ENCODE peak calls at places on chromosomes 11 and 22, in nine cellular contexts. B is fibroblast of pulmonary artery, O is IMR-90, F is fibroblast of mammary gland, N is iPS DF 6.9, H is SK-N-SH, J is transverse colon, S is colonic mucosa, Y is astrocyte. D is an unnamed sample.

GRCh38 chr11:110090466-110091026 is 2.6 kb upstream of the ZC3H12C start:
- DNase-seq in B (no peak), O (no peak), F (no peak), N (no peak), H (no peak), J (no peak), S (no peak), Y (no peak), D (no peak)

GRCh38 chr22:48432721-48433518 is 1394.8 kb downstream of the BRD1 start:
- DNase-seq in B (no peak), O (no peak), F (no peak), N (no peak), H (no peak), J (no peak), S (no peak), Y (no peak), D (no peak)

GRCh38 chr22:30600925-30601324 is 6.0 kb upstream of the TCN2 start:
- DNase-seq in B (no peak), O (no peak), F (no peak), N (no peak), H (no peak), J (no peak), S (no peak), Y (no peak), D (no peak)

GRCh38 chr11:1461806-1462455 is 24.6 kb downstream of the MOB2 start:
- DNase-seq in B (no peak), O (no peak), F (no peak), N (no peak), H (no peak), J (no peak), S (no peak), Y (no peak), D (no peak)

GRCh38 chr22:37275134-37275533 is 7.2 kb upstream of the CYTH4 start:
- DNase-seq in B (no peak), O (no peak), F (no peak), N (no peak), H (no peak), J (no peak), S (no peak), Y (no peak), D (peak)

GRCh38 chr11:122661182-122661945 is 5.8 kb downstream of the UBASH3B start:
- DNase-seq in B (no peak), O (peak), F (no peak), N (no peak), H (no peak), J (no peak), S (no peak), Y (peak), D (no peak)

GRCh38 chr11:19934828-19935259 is 222.2 kb downstream of the NAV2 start:
- DNase-seq in B (peak), O (peak), F (peak), N (no peak), H (no peak), J (no peak), S (no peak), Y (peak), D (no peak)

GRCh38 chr11:102390667-102391449 is 43.8 kb downstream of the BIRC2 start:
- DNase-seq in B (peak), O (peak), F (peak), N (peak), H (peak), J (peak), S (peak), Y (peak), D (peak)

GRCh38 chr11:3037041-3037944 is 19.9 kb downstream of the CARS1 start:
- DNase-seq in B (peak), O (peak), F (peak), N (no peak), H (peak), J (peak), S (peak), Y (peak), D (peak)

GRCh38 chr11:695606-696381 is at the start of gene TMEM80:
- DNase-seq in B (peak), O (peak), F (peak), N (peak), H (peak), J (peak), S (peak), Y (peak), D (peak)

GRCh38 chr11:35875466-35875865 is 68.4 kb upstream of the LDLRAD3 start:
- DNase-seq in B (no peak), O (no peak), F (no peak), N (no peak), H (no peak), J (no peak), S (no peak), Y (no peak), D (no peak)

DNA sequence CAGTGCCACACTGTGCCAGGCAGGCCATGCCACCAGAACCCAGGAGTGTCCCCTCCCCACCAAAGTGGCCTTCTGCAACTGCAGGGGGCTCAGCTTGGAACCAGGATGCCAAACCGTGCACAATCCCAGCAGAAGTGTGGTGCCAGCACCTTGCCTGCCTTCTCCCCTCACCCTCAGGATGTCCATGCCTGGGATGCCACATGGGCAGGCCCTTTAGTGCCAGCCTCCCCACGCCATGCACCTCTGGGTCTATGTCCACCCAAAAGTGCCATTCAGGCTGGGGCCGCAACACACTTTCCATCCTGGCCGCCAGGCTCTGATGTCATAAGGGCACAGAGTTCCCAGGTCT is 8.7 kb upstream of the TBC1D22A start:
- DNase-seq in B (no peak), O (no peak), F (no peak), N (no peak), H (no peak), J (no peak), S (no peak), Y (no peak), D (no peak)
- H3K4me3 ChIP-seq in B (no peak), O (no peak), F (no peak), N (no peak), H (no peak), J (no peak), S (no peak), Y (no peak), D (no peak)

GRCh38 chr11:57777969-57778317 is 16.3 kb downstream of the CTNND1 start:
- DNase-seq in B (peak), O (no peak), F (no peak), N (no peak), H (no peak), J (peak), S (peak), Y (no peak), D (peak)
- H3K4me3 ChIP-seq in B (peak), O (peak), F (no peak), N (no peak), H (peak), J (peak), S (no peak), Y (peak), D (peak)

GRCh38 chr11:94401773-94402265 is 600 bp upstream of the GPR83 start:
- DNase-seq in B (no peak), O (no peak), F (no peak), N (no peak), H (no peak), J (no peak), S (no peak), Y (no peak), D (no peak)
- H3K4me3 ChIP-seq in B (peak), O (peak), F (peak), N (peak), H (peak), J (no peak), S (no peak), Y (peak), D (peak)

GRCh38 chr22:19606332-19607197 is 82.4 kb upstream of the CLDN5 start:
- DNase-seq in B (no peak), O (no peak), F (no peak), N (no peak), H (no peak), J (no peak), S (no peak), Y (no peak), D (no peak)
- H3K4me3 ChIP-seq in B (no peak), O (no peak), F (no peak), N (no peak), H (no peak), J (no peak), S (no peak), Y (no peak), D (no peak)

GRCh38 chr11:64735860-64736259 is 8.1 kb downstream of the RASGRP2 start:
- DNase-seq in B (no peak), O (no peak), F (no peak), N (no peak), H (no peak), J (no peak), S (no peak), Y (no peak), D (no peak)
- H3K4me3 ChIP-seq in B (no peak), O (no peak), F (no peak), N (no peak), H (no peak), J (no peak), S (no peak), Y (no peak), D (no peak)

DNA sequence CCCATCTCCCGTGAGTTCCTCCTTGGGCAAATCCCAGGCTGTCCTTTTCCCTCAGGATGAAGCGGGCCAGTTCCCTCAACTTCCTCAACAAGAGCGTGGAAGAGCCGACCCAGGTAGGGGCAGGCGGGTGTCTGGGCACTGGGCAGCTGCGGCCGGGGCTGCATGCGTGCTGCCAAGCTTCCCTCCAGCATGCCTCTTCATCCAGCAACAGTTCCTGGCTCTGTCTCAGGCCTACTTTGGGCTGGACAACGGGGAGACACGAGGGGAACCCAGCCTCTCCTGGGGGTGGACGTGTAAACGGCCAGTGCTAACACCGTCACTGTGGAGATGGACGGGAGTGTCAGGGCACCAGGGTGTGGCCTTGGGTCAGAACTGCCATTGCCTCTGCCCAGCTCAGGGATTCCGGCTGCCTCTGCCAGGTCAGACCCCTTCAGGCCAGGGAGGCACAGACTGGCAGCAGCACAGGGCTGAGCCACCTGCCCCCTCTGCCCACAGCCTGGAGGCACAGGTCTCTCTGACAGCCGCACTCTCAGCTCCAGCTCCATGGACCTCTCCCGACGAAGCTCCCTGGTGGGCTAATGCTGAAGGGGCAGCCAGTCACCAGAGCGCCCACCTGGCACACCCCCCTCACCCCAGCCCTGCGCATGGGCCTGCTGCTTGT is 1.9 kb upstream of the RAB1B start:
- DNase-seq in B (no peak), O (no peak), F (no peak), N (no peak), H (no peak), J (no peak), S (no peak), Y (no peak), D (no peak)
- H3K4me3 ChIP-seq in B (peak), O (no peak), F (peak), N (no peak), H (peak), J (no peak), S (peak), Y (no peak), D (no peak)

DNA sequence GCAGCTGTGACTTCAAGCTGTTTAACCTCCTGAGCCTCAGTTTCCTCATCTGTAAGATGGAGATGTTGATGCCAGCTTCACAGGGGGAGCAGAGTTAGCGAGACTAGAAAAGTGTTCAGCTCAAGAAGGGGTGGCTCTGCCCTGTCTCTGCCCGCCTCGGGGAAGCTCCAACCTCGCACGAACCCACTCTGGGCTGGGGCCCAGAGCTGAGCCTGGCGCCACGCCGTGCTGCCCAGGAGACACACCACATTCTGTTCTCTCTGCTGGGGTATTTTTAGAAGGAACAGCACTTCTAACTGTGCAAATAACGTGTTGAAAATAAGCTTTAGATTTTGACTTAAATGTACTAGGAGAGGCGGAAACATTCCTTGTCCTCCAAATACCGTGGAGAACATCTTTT is 74.1 kb downstream of the PHF21B start:
- DNase-seq in B (no peak), O (no peak), F (no peak), N (no peak), H (no peak), J (no peak), S (no peak), Y (no peak), D (no peak)
- H3K4me3 ChIP-seq in B (no peak), O (no peak), F (no peak), N (no peak), H (no peak), J (no peak), S (no peak), Y (no peak), D (no peak)

D was measured in endodermal cell.